ENCODE peak calls at places on chromosomes 3 and 15, in four cellular contexts. H is mucosa of descending colon, W is left lung, S is Caco-2. F is an unnamed sample. For H3K4me1, the result is how much of the 10 kb centered on the place peaks cover.

GRCh38 chr15:69056365-69056764 is 41.9 kb downstream of the NOX5 start:
- DNase-seq in H (no peak), W (no peak), S (peak), F (no peak)

GRCh38 chr3:152382312-152383135 is 113.8 kb downstream of the MBNL1 start:
- DNase-seq in H (no peak), W (no peak), S (no peak), F (no peak)

GRCh38 chr3:113769551-113769950 is 22.7 kb downstream of the ATP6V1A start:
- DNase-seq in H (no peak), W (no peak), S (no peak), F (no peak)

GRCh38 chr3:116077557-116077956 is 367.7 kb downstream of the LSAMP start:
- DNase-seq in H (no peak), W (no peak), S (no peak), F (no peak)

GRCh38 chr3:186640473-186640818 is 247 bp downstream of the FETUB start:
- DNase-seq in H (no peak), W (no peak), S (no peak), F (no peak)

GRCh38 chr15:24819680-24820079 is 135.1 kb upstream of the SNRPN start:
- DNase-seq in H (no peak), W (no peak), S (no peak), F (no peak)

GRCh38 chr15:82919231-82919886 is 33.2 kb downstream of the HOMER2 start:
- DNase-seq in H (peak), W (no peak), S (no peak), F (no peak)

GRCh38 chr15:59689626-59690236 is 611 bp upstream of the BNIP2 start:
- DNase-seq in H (peak), W (peak), S (peak), F (peak)

GRCh38 chr3:102178817-102179216 is 256.0 kb upstream of the ZPLD1 start:
- DNase-seq in H (no peak), W (no peak), S (no peak), F (no peak)

GRCh38 chr3:115134648-115135347 is 12.3 kb downstream of the ZBTB20 start:
- DNase-seq in H (no peak), W (no peak), S (no peak), F (no peak)

GRCh38 chr3:181622365-181622764 is 89.4 kb upstream of the SOX2 start:
- DNase-seq in H (no peak), W (no peak), S (no peak), F (no peak)

GRCh38 chr3:71111784-71112440 is 471.6 kb downstream of the FOXP1 start:
- DNase-seq in H (no peak), W (no peak), S (no peak), F (no peak)

GRCh38 chr3:194281306-194281705 is 69.8 kb downstream of the CPN2 start:
- DNase-seq in H (no peak), W (no peak), S (peak), F (no peak)

GRCh38 chr15:62165029-62165792 is at the start of gene C2CD4B:
- DNase-seq in H (peak), W (peak), S (peak), F (no peak)

GRCh38 chr3:173411288-173412064 is 13.9 kb downstream of the NLGN1 start:
- DNase-seq in H (no peak), W (no peak), S (no peak), F (no peak)

GRCh38 chr15:50256188-50257041 is 9.1 kb downstream of the HDC start:
- DNase-seq in H (no peak), W (no peak), S (no peak), F (no peak)

GRCh38 chr3:160747437-160747836 is 8.6 kb upstream of the PPM1L start:
- DNase-seq in H (no peak), W (no peak), S (no peak), F (no peak)

GRCh38 chr3:160748226-160748625 is 7.8 kb upstream of the PPM1L start:
- DNase-seq in H (no peak), W (no peak), S (no peak), F (no peak)

GRCh38 chr3:160753953-160754352 is 2.1 kb upstream of the PPM1L start:
- DNase-seq in H (no peak), W (no peak), S (no peak), F (no peak)

GRCh38 chr3:160754371-160754854 is 1.6 kb upstream of the PPM1L start:
- DNase-seq in H (no peak), W (peak), S (no peak), F (peak)

DNA sequence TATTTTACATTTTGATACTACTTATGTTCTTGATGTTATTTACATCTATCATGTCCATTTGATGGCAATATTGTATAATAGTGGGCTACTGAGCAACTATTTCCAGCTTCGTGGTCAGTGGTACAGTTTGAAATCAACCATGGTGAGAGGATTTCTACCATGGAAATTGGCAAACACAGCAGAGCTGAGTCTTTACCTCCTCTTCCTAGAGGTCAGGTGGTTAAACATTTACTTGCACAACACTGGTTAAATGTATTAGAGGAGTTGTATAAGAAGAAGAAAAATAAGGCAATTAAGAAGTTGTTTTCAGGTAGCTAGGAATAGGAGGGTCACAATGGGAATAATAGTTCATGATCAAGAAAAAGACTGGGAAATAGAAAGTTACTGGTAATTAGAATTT is 7.2 kb upstream of the PPM1L start:
- DNase-seq in H (no peak), W (no peak), S (no peak), F (no peak)
- H3K4me1 ChIP-seq in H (under half), W (under half), S (under half), F (under half)

DNA sequence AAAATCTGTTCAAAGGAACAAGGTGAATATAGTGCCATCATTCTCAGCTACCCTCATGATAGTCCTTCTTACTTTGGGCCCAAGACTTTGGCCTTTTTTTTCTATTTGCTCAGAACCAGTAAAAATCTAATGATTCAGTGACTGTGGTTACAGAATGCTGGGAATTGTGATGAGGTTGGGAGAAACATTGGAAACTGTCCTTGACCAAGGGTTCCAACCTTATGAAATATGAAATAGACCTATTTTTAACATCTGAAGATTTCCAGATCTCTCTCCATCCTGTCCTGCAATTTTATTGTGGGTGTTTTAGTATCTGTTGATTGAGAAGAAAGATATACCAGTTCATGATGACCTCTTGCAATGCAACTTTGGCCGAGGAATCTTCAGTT is 34.9 kb downstream of the TMEM45A start:
- DNase-seq in H (no peak), W (no peak), S (no peak), F (no peak)
- H3K4me3 ChIP-seq in H (no peak), W (no peak), S (no peak), F (no peak)

GRCh38 chr3:190677001-190677400 is 163.1 kb downstream of the IL1RAP start:
- DNase-seq in H (no peak), W (no peak), S (no peak), F (no peak)

GRCh38 chr3:190673157-190673556 is 159.3 kb downstream of the IL1RAP start:
- DNase-seq in H (no peak), W (no peak), S (no peak), F (no peak)

GRCh38 chr3:190671658-190672057 is 157.8 kb downstream of the IL1RAP start:
- DNase-seq in H (no peak), W (no peak), S (no peak), F (no peak)

DNA sequence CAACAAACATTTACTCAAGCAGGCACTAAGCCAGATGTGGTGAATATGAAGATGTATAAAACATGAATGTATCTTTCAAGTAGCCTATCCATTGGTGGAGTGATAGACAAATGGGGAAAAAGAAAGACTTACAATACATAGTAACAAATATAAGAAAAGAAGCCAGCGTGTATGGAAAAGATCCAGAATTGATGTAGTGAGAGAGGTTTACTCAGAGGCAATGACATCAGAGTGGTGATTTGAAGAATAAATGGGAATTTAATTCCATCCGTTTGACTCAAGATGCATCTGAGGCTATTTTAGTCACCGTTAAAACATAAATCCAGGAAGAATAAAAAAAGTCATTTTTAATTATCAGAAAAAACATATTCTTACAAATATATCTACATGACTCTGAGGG is 162.6 kb downstream of the IL1RAP start:
- DNase-seq in H (no peak), W (no peak), S (no peak), F (no peak)
- H3K4me1 ChIP-seq in H (under half), W (under half), S (under half), F (under half)

GRCh38 chr15:51692154-51692553 is 10.9 kb downstream of the SCG3 start:
- DNase-seq in H (no peak), W (no peak), S (no peak), F (no peak)

GRCh38 chr15:51687565-51687964 is 6.3 kb downstream of the SCG3 start:
- DNase-seq in H (no peak), W (no peak), S (no peak), F (no peak)

DNA sequence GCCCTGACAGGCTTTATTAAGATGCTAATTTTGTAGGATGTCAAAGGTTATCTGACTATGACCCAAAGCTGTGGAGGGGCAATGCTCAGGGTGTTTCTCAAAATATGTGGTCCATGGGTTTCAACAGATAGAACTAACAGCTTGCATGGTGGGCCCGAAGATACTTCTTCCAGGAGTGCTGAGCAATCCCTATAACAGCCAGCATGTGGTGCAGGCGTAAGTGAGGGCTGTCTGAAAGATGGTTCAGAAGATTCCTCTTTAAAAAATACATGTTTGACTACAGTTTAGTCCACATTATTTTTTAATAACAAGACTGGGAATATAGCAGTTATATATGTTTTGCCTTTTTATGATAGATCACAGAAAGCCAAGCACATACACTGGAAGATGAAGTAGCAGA is 7.6 kb downstream of the SCG3 start:
- DNase-seq in H (no peak), W (no peak), S (no peak), F (no peak)
- H3K4me3 ChIP-seq in H (no peak), W (no peak), S (no peak), F (no peak)

GRCh38 chr3:50151728-50152127 is 3.4 kb upstream of the SEMA3F start:
- DNase-seq in H (no peak), W (no peak), S (no peak), F (no peak)
- H3K4me1 ChIP-seq in H (under half), W (under half), S (under half), F (under half)

F was measured in CD8-positive, alpha-beta memory T cell.